ENCODE peak calls at places on chromosomes 11 and 22, in seven cellular contexts. One of them, this sample, is unnamed.

GRCh38 chr11:113475160-113475761 is at the start of gene DRD2:
- DNase-seq in neural progenitor cell: peak
- DNase-seq in BJ: no peak
- DNase-seq in kidney: no peak
- DNase-seq in kidney epithelial cell: no peak
- DNase-seq in fibroblast of villous mesenchyme: no peak
- DNase-seq in AG04450: no peak
- DNase-seq in this sample: no peak

GRCh38 chr22:31039393-31039792 is 41.7 kb upstream of the SMTN start:
- DNase-seq in kidney: peak
- DNase-seq in neural progenitor cell: no peak
- DNase-seq in BJ: peak
- DNase-seq in AG04450: peak
- DNase-seq in kidney epithelial cell: no peak
- DNase-seq in fibroblast of villous mesenchyme: peak
- DNase-seq in this sample: peak

GRCh38 chr11:120211522-120212258 is 858 bp downstream of the OAF start:
- DNase-seq in kidney: no peak
- DNase-seq in neural progenitor cell: no peak
- DNase-seq in AG04450: no peak
- DNase-seq in kidney epithelial cell: no peak
- DNase-seq in BJ: no peak
- DNase-seq in fibroblast of villous mesenchyme: peak
- DNase-seq in this sample: no peak

GRCh38 chr11:57456960-57457642 is 3.2 kb upstream of the RTN4RL2 start:
- DNase-seq in kidney epithelial cell: peak
- DNase-seq in AG04450: peak
- DNase-seq in kidney: peak
- DNase-seq in fibroblast of villous mesenchyme: peak
- DNase-seq in neural progenitor cell: peak
- DNase-seq in BJ: no peak
- DNase-seq in this sample: peak

GRCh38 chr11:126410649-126411048 is 55.2 kb downstream of the ST3GAL4 start:
- DNase-seq in kidney epithelial cell: no peak
- DNase-seq in neural progenitor cell: no peak
- DNase-seq in BJ: no peak
- DNase-seq in kidney: peak
- DNase-seq in fibroblast of villous mesenchyme: no peak
- DNase-seq in AG04450: no peak
- DNase-seq in this sample: peak

GRCh38 chr22:20438066-20438677 is 547 bp upstream of the SCARF2 start:
- DNase-seq in fibroblast of villous mesenchyme: peak
- DNase-seq in kidney epithelial cell: no peak
- DNase-seq in kidney: peak
- DNase-seq in neural progenitor cell: peak
- DNase-seq in BJ: no peak
- DNase-seq in AG04450: no peak
- DNase-seq in this sample: peak

GRCh38 chr11:69657911-69658605 is 17.1 kb downstream of the LTO1 start:
- DNase-seq in BJ: no peak
- DNase-seq in neural progenitor cell: peak
- DNase-seq in kidney epithelial cell: no peak
- DNase-seq in AG04450: no peak
- DNase-seq in kidney: peak
- DNase-seq in fibroblast of villous mesenchyme: peak
- DNase-seq in this sample: peak

GRCh38 chr11:47572715-47573255 is 6.0 kb downstream of the KBTBD4 start:
- DNase-seq in BJ: no peak
- DNase-seq in AG04450: no peak
- DNase-seq in neural progenitor cell: no peak
- DNase-seq in kidney epithelial cell: no peak
- DNase-seq in fibroblast of villous mesenchyme: no peak
- DNase-seq in kidney: no peak
- DNase-seq in this sample: no peak

GRCh38 chr11:87560352-87560751 is 522.6 kb downstream of the TMEM135 start:
- DNase-seq in neural progenitor cell: no peak
- DNase-seq in BJ: no peak
- DNase-seq in AG04450: no peak
- DNase-seq in kidney: no peak
- DNase-seq in fibroblast of villous mesenchyme: no peak
- DNase-seq in kidney epithelial cell: no peak
- DNase-seq in this sample: no peak

GRCh38 chr22:40524392-40525249 is 111.9 kb downstream of the MRTFA start:
- DNase-seq in BJ: no peak
- DNase-seq in kidney epithelial cell: no peak
- DNase-seq in fibroblast of villous mesenchyme: peak
- DNase-seq in AG04450: no peak
- DNase-seq in kidney: no peak
- DNase-seq in neural progenitor cell: no peak
- DNase-seq in this sample: peak

GRCh38 chr11:70607561-70607960 is 209.2 kb downstream of the CTTN start:
- DNase-seq in kidney epithelial cell: no peak
- DNase-seq in fibroblast of villous mesenchyme: no peak
- DNase-seq in neural progenitor cell: no peak
- DNase-seq in AG04450: no peak
- DNase-seq in BJ: no peak
- DNase-seq in kidney: peak
- DNase-seq in this sample: no peak

GRCh38 chr11:1161410-1162152 is 3.8 kb downstream of the MUC5AC start:
- DNase-seq in kidney: peak
- DNase-seq in fibroblast of villous mesenchyme: no peak
- DNase-seq in kidney epithelial cell: no peak
- DNase-seq in AG04450: no peak
- DNase-seq in BJ: no peak
- DNase-seq in neural progenitor cell: no peak
- DNase-seq in this sample: no peak

GRCh38 chr22:17205432-17205831 is 13.8 kb downstream of the ADA2 start:
- DNase-seq in BJ: no peak
- DNase-seq in kidney: peak
- DNase-seq in neural progenitor cell: no peak
- DNase-seq in fibroblast of villous mesenchyme: no peak
- DNase-seq in kidney epithelial cell: no peak
- DNase-seq in AG04450: no peak
- DNase-seq in this sample: no peak

GRCh38 chr11:45383229-45383628 is 97.1 kb upstream of the SYT13 start:
- DNase-seq in BJ: no peak
- DNase-seq in kidney epithelial cell: no peak
- DNase-seq in kidney: no peak
- DNase-seq in fibroblast of villous mesenchyme: peak
- DNase-seq in neural progenitor cell: no peak
- DNase-seq in AG04450: no peak
- DNase-seq in this sample: peak

GRCh38 chr11:60788401-60789110 is 3.4 kb downstream of the MS4A10 start:
- DNase-seq in AG04450: no peak
- DNase-seq in neural progenitor cell: no peak
- DNase-seq in kidney: peak
- DNase-seq in BJ: no peak
- DNase-seq in kidney epithelial cell: no peak
- DNase-seq in fibroblast of villous mesenchyme: no peak
- DNase-seq in this sample: no peak

GRCh38 chr11:18393581-18394299 is 623 bp upstream of the LDHA start:
- DNase-seq in neural progenitor cell: no peak
- DNase-seq in kidney: no peak
- DNase-seq in fibroblast of villous mesenchyme: no peak
- DNase-seq in kidney epithelial cell: no peak
- DNase-seq in AG04450: no peak
- DNase-seq in BJ: no peak
- DNase-seq in this sample: no peak

GRCh38 chr11:113401718-113402117 is 14.1 kb downstream of the ANKK1 start:
- DNase-seq in BJ: no peak
- DNase-seq in fibroblast of villous mesenchyme: no peak
- DNase-seq in AG04450: no peak
- DNase-seq in kidney: peak
- DNase-seq in kidney epithelial cell: peak
- DNase-seq in neural progenitor cell: no peak
- DNase-seq in this sample: peak

GRCh38 chr11:73072935-73073481 is 69.1 kb downstream of the FCHSD2 start:
- DNase-seq in BJ: peak
- DNase-seq in kidney: no peak
- DNase-seq in neural progenitor cell: no peak
- DNase-seq in kidney epithelial cell: no peak
- DNase-seq in AG04450: no peak
- DNase-seq in fibroblast of villous mesenchyme: peak
- DNase-seq in this sample: peak

GRCh38 chr11:125679837-125680236 is 810 bp downstream of the ACRV1 start:
- DNase-seq in BJ: no peak
- DNase-seq in kidney epithelial cell: no peak
- DNase-seq in AG04450: no peak
- DNase-seq in neural progenitor cell: no peak
- DNase-seq in kidney: no peak
- DNase-seq in fibroblast of villous mesenchyme: no peak
- DNase-seq in this sample: no peak

DNA sequence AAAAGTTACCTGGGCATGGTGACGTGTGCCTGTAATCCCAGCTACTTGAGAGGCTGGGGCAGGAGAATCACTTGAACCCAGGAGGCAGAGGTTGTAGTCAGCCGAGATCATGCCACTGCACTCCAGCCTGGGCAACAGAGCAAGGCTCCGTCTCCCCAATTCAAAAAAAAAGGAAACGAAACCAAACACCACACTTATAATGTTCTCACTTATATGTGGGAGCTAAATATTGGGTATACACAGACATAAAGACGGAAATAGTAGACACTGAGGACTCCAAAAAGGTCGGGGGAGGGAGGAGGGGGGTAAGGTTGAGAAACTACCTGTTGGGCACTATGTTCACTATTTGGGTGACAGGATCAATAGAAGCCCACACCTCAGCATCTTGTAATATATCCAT is 94.3 kb downstream of the GAB2 start:
- DNase-seq in BJ: no peak
- DNase-seq in AG04450: no peak
- DNase-seq in neural progenitor cell: no peak
- DNase-seq in kidney: no peak
- DNase-seq in kidney epithelial cell: no peak
- DNase-seq in fibroblast of villous mesenchyme: no peak
- DNase-seq in this sample: no peak
- TF ChIP-seq CTCF in BJ: no peak
- TF ChIP-seq CTCF in AG04450: no peak
- TF ChIP-seq CTCF in neural progenitor cell: no peak
- TF ChIP-seq CTCF in kidney: no peak
- TF ChIP-seq CTCF in kidney epithelial cell: no peak
- TF ChIP-seq CTCF in fibroblast of villous mesenchyme: no peak
- TF ChIP-seq CTCF in this sample: no peak

DNA sequence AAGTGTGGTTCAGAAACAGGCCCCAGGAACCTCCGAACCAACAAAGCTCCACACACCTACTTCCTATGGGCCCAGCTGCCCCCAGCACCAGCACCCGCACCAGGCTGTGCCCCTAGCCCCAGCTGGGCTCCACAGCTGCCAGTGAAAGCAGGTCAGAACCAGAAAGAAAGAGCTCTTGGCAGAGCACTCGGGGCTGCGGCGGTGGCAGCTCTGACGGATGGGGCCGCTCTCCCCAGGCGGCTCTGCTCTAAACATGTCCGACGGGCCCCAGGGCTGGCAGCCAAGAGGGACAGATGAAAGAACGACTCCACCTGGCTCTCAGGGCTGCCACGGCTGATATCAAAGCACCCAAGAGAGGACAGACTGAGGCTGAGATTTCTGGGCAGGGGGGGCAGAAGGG is 25.7 kb downstream of the LRFN4 start:
- DNase-seq in fibroblast of villous mesenchyme: no peak
- DNase-seq in AG04450: no peak
- DNase-seq in kidney epithelial cell: no peak
- DNase-seq in kidney: no peak
- DNase-seq in BJ: no peak
- DNase-seq in neural progenitor cell: no peak
- DNase-seq in this sample: no peak
- H3K4me3 ChIP-seq in fibroblast of villous mesenchyme: no peak
- H3K4me3 ChIP-seq in AG04450: no peak
- H3K4me3 ChIP-seq in kidney epithelial cell: no peak
- H3K4me3 ChIP-seq in kidney: no peak
- H3K4me3 ChIP-seq in BJ: no peak
- H3K4me3 ChIP-seq in neural progenitor cell: no peak
- H3K4me3 ChIP-seq in this sample: no peak

DNA sequence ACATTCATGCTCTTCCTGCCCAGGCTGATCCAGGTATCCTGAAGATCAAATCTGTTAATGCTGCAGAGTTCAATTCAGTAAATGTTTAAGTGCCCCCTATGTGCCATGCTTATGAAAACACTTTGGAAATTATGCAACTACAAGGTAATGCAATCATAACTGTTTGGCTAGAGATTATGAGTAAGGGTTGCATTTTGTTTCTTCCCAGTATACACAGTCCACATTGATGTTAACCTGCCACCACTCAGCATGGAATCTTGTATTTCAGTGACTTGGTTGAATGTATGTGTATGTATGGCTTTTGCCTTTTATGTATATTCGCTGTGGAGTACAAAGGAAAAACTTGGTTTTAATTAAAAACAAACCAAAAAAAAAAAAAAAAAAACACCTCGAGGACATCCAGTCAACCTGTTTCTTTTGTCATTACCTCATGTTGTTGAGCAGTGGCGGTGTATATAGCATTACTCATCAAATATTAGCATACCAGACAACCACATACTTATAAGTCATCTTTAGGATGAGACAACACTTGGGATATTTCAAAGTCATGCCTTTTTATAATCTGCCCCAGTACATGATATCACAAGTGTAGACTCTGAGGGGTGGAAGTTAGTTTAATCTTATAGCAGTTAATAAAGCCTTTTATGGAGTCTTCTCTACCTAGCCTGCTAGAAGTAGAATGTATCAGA is 86.1 kb upstream of the HORMAD2 start:
- DNase-seq in fibroblast of villous mesenchyme: peak
- DNase-seq in neural progenitor cell: no peak
- DNase-seq in kidney epithelial cell: peak
- DNase-seq in AG04450: no peak
- DNase-seq in BJ: peak
- DNase-seq in kidney: no peak
- DNase-seq in this sample: peak
- TF ChIP-seq CTCF in fibroblast of villous mesenchyme: peak
- TF ChIP-seq CTCF in neural progenitor cell: no peak
- TF ChIP-seq CTCF in kidney epithelial cell: peak
- TF ChIP-seq CTCF in AG04450: peak
- TF ChIP-seq CTCF in BJ: peak
- TF ChIP-seq CTCF in kidney: peak
- TF ChIP-seq CTCF in this sample: no peak

GRCh38 chr22:21907638-21908522 is 40.4 kb upstream of the MAPK1 start:
- DNase-seq in fibroblast of villous mesenchyme: no peak
- DNase-seq in kidney epithelial cell: no peak
- DNase-seq in neural progenitor cell: no peak
- DNase-seq in kidney: no peak
- DNase-seq in AG04450: no peak
- DNase-seq in BJ: no peak
- DNase-seq in this sample: no peak

GRCh38 chr22:21898354-21898896 is 31.0 kb upstream of the MAPK1 start:
- DNase-seq in fibroblast of villous mesenchyme: no peak
- DNase-seq in BJ: no peak
- DNase-seq in AG04450: no peak
- DNase-seq in kidney: no peak
- DNase-seq in kidney epithelial cell: no peak
- DNase-seq in neural progenitor cell: no peak
- DNase-seq in this sample: no peak

GRCh38 chr22:21896951-21897513 is 29.6 kb upstream of the MAPK1 start:
- DNase-seq in neural progenitor cell: no peak
- DNase-seq in AG04450: no peak
- DNase-seq in fibroblast of villous mesenchyme: no peak
- DNase-seq in kidney: no peak
- DNase-seq in BJ: no peak
- DNase-seq in kidney epithelial cell: no peak
- DNase-seq in this sample: no peak

GRCh38 chr22:21904250-21904789 is 36.9 kb upstream of the MAPK1 start:
- DNase-seq in AG04450: no peak
- DNase-seq in BJ: no peak
- DNase-seq in fibroblast of villous mesenchyme: no peak
- DNase-seq in kidney epithelial cell: no peak
- DNase-seq in neural progenitor cell: no peak
- DNase-seq in kidney: no peak
- DNase-seq in this sample: no peak

GRCh38 chr22:21902296-21903087 is 35.0 kb upstream of the MAPK1 start:
- DNase-seq in BJ: no peak
- DNase-seq in kidney epithelial cell: no peak
- DNase-seq in kidney: no peak
- DNase-seq in fibroblast of villous mesenchyme: no peak
- DNase-seq in AG04450: no peak
- DNase-seq in neural progenitor cell: no peak
- DNase-seq in this sample: no peak
- H3K4me3 ChIP-seq in BJ: no peak
- H3K4me3 ChIP-seq in kidney epithelial cell: no peak
- H3K4me3 ChIP-seq in kidney: no peak
- H3K4me3 ChIP-seq in fibroblast of villous mesenchyme: no peak
- H3K4me3 ChIP-seq in AG04450: no peak
- H3K4me3 ChIP-seq in neural progenitor cell: no peak
- H3K4me3 ChIP-seq in this sample: no peak